ENCODE peak calls at places on chromosomes 2 and 18, in six cellular contexts. Q, S, Y, R, L and O are unnamed samples.

GRCh38 chr18:2914185-2914584 is 67.4 kb downstream of the EMILIN2 start:
- DNase-seq in S (no peak), L (no peak), Q (no peak), Y (no peak), R (peak), O (no peak)

GRCh38 chr2:231922945-231923344 is 3.3 kb downstream of the NPPC start:
- DNase-seq in R (peak), S (no peak), L (no peak), Q (no peak), Y (no peak), O (no peak)

GRCh38 chr2:47065771-47066380 is 89.2 kb downstream of the STPG4 start:
- DNase-seq in Y (peak), S (no peak), R (no peak), L (peak), Q (no peak), O (no peak)

GRCh38 chr2:26184086-26184485 is 11.2 kb downstream of the GAREM2 start:
- DNase-seq in Y (no peak), S (no peak), R (no peak), L (no peak), Q (no peak), O (no peak)

GRCh38 chr2:139790807-139791206 is 1010.6 kb upstream of the NXPH2 start:
- DNase-seq in S (no peak), L (peak), Y (no peak), Q (peak), R (no peak), O (peak)

GRCh38 chr2:72921866-72922265 is 4.5 kb downstream of the EMX1 start:
- DNase-seq in L (no peak), S (no peak), R (no peak), Q (no peak), Y (no peak), O (no peak)

GRCh38 chr18:43830303-43830702 is 553.0 kb upstream of the SYT4 start:
- DNase-seq in S (no peak), R (no peak), Q (no peak), L (no peak), Y (no peak), O (no peak)

GRCh38 chr18:12420831-12421421 is 13.2 kb downstream of the PRELID3A start:
- DNase-seq in R (no peak), L (peak), Y (no peak), Q (peak), S (no peak), O (peak)

GRCh38 chr2:37798315-37799005 is 126.6 kb upstream of the RMDN2 start:
- DNase-seq in R (no peak), L (peak), Y (no peak), Q (no peak), S (no peak), O (no peak)

GRCh38 chr18:69845588-69846506 is 101.8 kb downstream of the CD226 start:
- DNase-seq in L (no peak), R (no peak), Y (no peak), Q (peak), S (no peak), O (peak)

GRCh38 chr2:238863749-238864206 is 15.9 kb downstream of the TWIST2 start:
- DNase-seq in L (no peak), R (no peak), S (no peak), Q (no peak), Y (no peak), O (no peak)

GRCh38 chr2:196181484-196181883 is 10.1 kb upstream of the STK17B start:
- DNase-seq in S (no peak), R (no peak), L (no peak), Q (no peak), Y (no peak), O (no peak)

GRCh38 chr2:239400000-239400831 is 604 bp downstream of the HDAC4 start:
- DNase-seq in L (no peak), Y (no peak), S (peak), R (peak), Q (no peak), O (no peak)

GRCh38 chr2:220445429-220446105 is 818.1 kb downstream of the SLC4A3 start:
- DNase-seq in Q (no peak), Y (no peak), L (peak), R (no peak), S (no peak), O (no peak)

GRCh38 chr2:27376866-27377617 is 3.5 kb downstream of the ZNF513 start:
- DNase-seq in S (no peak), Q (no peak), Y (no peak), L (no peak), R (no peak), O (no peak)

GRCh38 chr2:226114436-226114835 is 685.2 kb downstream of the IRS1 start:
- DNase-seq in Y (no peak), R (no peak), S (no peak), Q (no peak), L (no peak), O (no peak)

GRCh38 chr2:152405206-152406118 is 70.5 kb downstream of the FMNL2 start:
- DNase-seq in R (no peak), L (no peak), Y (peak), Q (no peak), S (no peak), O (no peak)

GRCh38 chr2:86037795-86038192 is 67.9 kb downstream of the POLR1A start:
- DNase-seq in L (no peak), Q (no peak), Y (no peak), R (no peak), S (no peak), O (no peak)

GRCh38 chr2:190781604-190782198 is 98.9 kb upstream of the GLS start:
- DNase-seq in Q (peak), R (no peak), S (peak), L (peak), Y (peak), O (peak)

GRCh38 chr2:64636105-64636873 is 17.4 kb downstream of the SERTAD2 start:
- DNase-seq in S (no peak), R (no peak), Y (no peak), L (no peak), Q (no peak), O (no peak)